ENCODE peak calls at places on chromosomes 4 and X, in four cellular contexts. One of them, this sample, is unnamed.

GRCh38 chrX:119708936-119709335 is 16.0 kb upstream of the SEPTIN6 start:
- DNase-seq in AG08396: no peak
- DNase-seq in stimulated activated naive B cell treated with anti-CD40 and anti-IgM and Interleukin-4, amounts not matched to agents 10 μg/mL and 1 μg/mL and 100 μg/mL, for 72 hours: no peak
- DNase-seq in NCI-H1105 treated with DMSO at 0.1 percent for 48 hours: no peak
- DNase-seq in this sample: no peak

GRCh38 chrX:111875881-111876280 is at the start of gene TRPC5OS:
- DNase-seq in AG08396: no peak
- DNase-seq in stimulated activated naive B cell treated with anti-CD40 and anti-IgM and Interleukin-4, amounts not matched to agents 10 μg/mL and 1 μg/mL and 100 μg/mL, for 72 hours: no peak
- DNase-seq in NCI-H1105 treated with DMSO at 0.1 percent for 48 hours: no peak
- DNase-seq in this sample: no peak

GRCh38 chrX:7574325-7574724 is 268.6 kb upstream of the VCX start:
- DNase-seq in AG08396: no peak
- DNase-seq in stimulated activated naive B cell treated with anti-CD40 and anti-IgM and Interleukin-4, amounts not matched to agents 10 μg/mL and 1 μg/mL and 100 μg/mL, for 72 hours: no peak
- DNase-seq in NCI-H1105 treated with DMSO at 0.1 percent for 48 hours: no peak
- DNase-seq in this sample: no peak

GRCh38 chrX:24515447-24515846 is 50.4 kb downstream of the PDK3 start:
- DNase-seq in AG08396: no peak
- DNase-seq in stimulated activated naive B cell treated with anti-CD40 and anti-IgM and Interleukin-4, amounts not matched to agents 10 μg/mL and 1 μg/mL and 100 μg/mL, for 72 hours: no peak
- DNase-seq in NCI-H1105 treated with DMSO at 0.1 percent for 48 hours: peak; percentile 25
- DNase-seq in this sample: no peak

GRCh38 chrX:20438871-20439526 is 172.3 kb upstream of the RPS6KA3 start:
- DNase-seq in AG08396: no peak
- DNase-seq in stimulated activated naive B cell treated with anti-CD40 and anti-IgM and Interleukin-4, amounts not matched to agents 10 μg/mL and 1 μg/mL and 100 μg/mL, for 72 hours: no peak
- DNase-seq in NCI-H1105 treated with DMSO at 0.1 percent for 48 hours: no peak
- DNase-seq in this sample: no peak

GRCh38 chr4:187606581-187606980 is 389.0 kb upstream of the ZFP42 start:
- DNase-seq in AG08396: peak; percentile 65
- DNase-seq in stimulated activated naive B cell treated with anti-CD40 and anti-IgM and Interleukin-4, amounts not matched to agents 10 μg/mL and 1 μg/mL and 100 μg/mL, for 72 hours: no peak
- DNase-seq in NCI-H1105 treated with DMSO at 0.1 percent for 48 hours: peak; percentile 25
- DNase-seq in this sample: peak; percentile 33

GRCh38 chr4:54658321-54659093 is 750 bp downstream of the KIT start:
- DNase-seq in AG08396: peak; percentile 70
- DNase-seq in stimulated activated naive B cell treated with anti-CD40 and anti-IgM and Interleukin-4, amounts not matched to agents 10 μg/mL and 1 μg/mL and 100 μg/mL, for 72 hours: peak; percentile 21
- DNase-seq in NCI-H1105 treated with DMSO at 0.1 percent for 48 hours: peak; percentile 23
- DNase-seq in this sample: peak; percentile 35

GRCh38 chrX:125439194-125439849 is 119.7 kb downstream of the TEX13C start:
- DNase-seq in AG08396: no peak
- DNase-seq in stimulated activated naive B cell treated with anti-CD40 and anti-IgM and Interleukin-4, amounts not matched to agents 10 μg/mL and 1 μg/mL and 100 μg/mL, for 72 hours: no peak
- DNase-seq in NCI-H1105 treated with DMSO at 0.1 percent for 48 hours: no peak
- DNase-seq in this sample: no peak

GRCh38 chr4:118313098-118313497 is 39.7 kb downstream of the PRSS12 start:
- DNase-seq in AG08396: no peak
- DNase-seq in stimulated activated naive B cell treated with anti-CD40 and anti-IgM and Interleukin-4, amounts not matched to agents 10 μg/mL and 1 μg/mL and 100 μg/mL, for 72 hours: no peak
- DNase-seq in NCI-H1105 treated with DMSO at 0.1 percent for 48 hours: no peak
- DNase-seq in this sample: no peak

GRCh38 chr4:127113852-127114362 is 518.9 kb upstream of the INTU start:
- DNase-seq in AG08396: no peak
- DNase-seq in stimulated activated naive B cell treated with anti-CD40 and anti-IgM and Interleukin-4, amounts not matched to agents 10 μg/mL and 1 μg/mL and 100 μg/mL, for 72 hours: no peak
- DNase-seq in NCI-H1105 treated with DMSO at 0.1 percent for 48 hours: no peak
- DNase-seq in this sample: no peak

GRCh38 chrX:112513154-112513553 is 166.6 kb downstream of the LHFPL1 start:
- DNase-seq in AG08396: no peak
- DNase-seq in stimulated activated naive B cell treated with anti-CD40 and anti-IgM and Interleukin-4, amounts not matched to agents 10 μg/mL and 1 μg/mL and 100 μg/mL, for 72 hours: no peak
- DNase-seq in NCI-H1105 treated with DMSO at 0.1 percent for 48 hours: no peak
- DNase-seq in this sample: no peak

GRCh38 chr4:97589481-97590196 is 553.6 kb downstream of the STPG2 start:
- DNase-seq in AG08396: no peak
- DNase-seq in stimulated activated naive B cell treated with anti-CD40 and anti-IgM and Interleukin-4, amounts not matched to agents 10 μg/mL and 1 μg/mL and 100 μg/mL, for 72 hours: no peak
- DNase-seq in NCI-H1105 treated with DMSO at 0.1 percent for 48 hours: no peak
- DNase-seq in this sample: no peak

GRCh38 chrX:30892591-30892990 is 3.5 kb upstream of the TAB3 start:
- DNase-seq in AG08396: no peak
- DNase-seq in stimulated activated naive B cell treated with anti-CD40 and anti-IgM and Interleukin-4, amounts not matched to agents 10 μg/mL and 1 μg/mL and 100 μg/mL, for 72 hours: no peak
- DNase-seq in NCI-H1105 treated with DMSO at 0.1 percent for 48 hours: no peak
- DNase-seq in this sample: no peak

GRCh38 chr4:145075742-145076472 is 22.1 kb downstream of the ANAPC10 start:
- DNase-seq in AG08396: no peak
- DNase-seq in stimulated activated naive B cell treated with anti-CD40 and anti-IgM and Interleukin-4, amounts not matched to agents 10 μg/mL and 1 μg/mL and 100 μg/mL, for 72 hours: no peak
- DNase-seq in NCI-H1105 treated with DMSO at 0.1 percent for 48 hours: no peak
- DNase-seq in this sample: no peak

GRCh38 chr4:109298279-109299010 is 4.0 kb downstream of the COL25A1 start:
- DNase-seq in AG08396: no peak
- DNase-seq in stimulated activated naive B cell treated with anti-CD40 and anti-IgM and Interleukin-4, amounts not matched to agents 10 μg/mL and 1 μg/mL and 100 μg/mL, for 72 hours: no peak
- DNase-seq in NCI-H1105 treated with DMSO at 0.1 percent for 48 hours: peak; percentile 28
- DNase-seq in this sample: no peak

GRCh38 chrX:94121799-94122198 is 447.8 kb downstream of the FAM133A start:
- DNase-seq in AG08396: no peak
- DNase-seq in stimulated activated naive B cell treated with anti-CD40 and anti-IgM and Interleukin-4, amounts not matched to agents 10 μg/mL and 1 μg/mL and 100 μg/mL, for 72 hours: no peak
- DNase-seq in NCI-H1105 treated with DMSO at 0.1 percent for 48 hours: no peak
- DNase-seq in this sample: no peak

GRCh38 chr4:124481123-124481522 is 231.4 kb downstream of the ANKRD50 start:
- DNase-seq in AG08396: no peak
- DNase-seq in stimulated activated naive B cell treated with anti-CD40 and anti-IgM and Interleukin-4, amounts not matched to agents 10 μg/mL and 1 μg/mL and 100 μg/mL, for 72 hours: no peak
- DNase-seq in NCI-H1105 treated with DMSO at 0.1 percent for 48 hours: no peak
- DNase-seq in this sample: no peak

GRCh38 chr4:176383273-176384077 is 63.7 kb downstream of the SPCS3 start:
- DNase-seq in AG08396: peak; percentile 9
- DNase-seq in stimulated activated naive B cell treated with anti-CD40 and anti-IgM and Interleukin-4, amounts not matched to agents 10 μg/mL and 1 μg/mL and 100 μg/mL, for 72 hours: no peak
- DNase-seq in NCI-H1105 treated with DMSO at 0.1 percent for 48 hours: no peak
- DNase-seq in this sample: no peak

GRCh38 chrX:153878285-153878779 is 7.6 kb downstream of the L1CAM start:
- DNase-seq in AG08396: no peak
- DNase-seq in stimulated activated naive B cell treated with anti-CD40 and anti-IgM and Interleukin-4, amounts not matched to agents 10 μg/mL and 1 μg/mL and 100 μg/mL, for 72 hours: no peak
- DNase-seq in NCI-H1105 treated with DMSO at 0.1 percent for 48 hours: no peak
- DNase-seq in this sample: no peak

GRCh38 chrX:136689441-136689840 is 41.5 kb downstream of the CD40LG start:
- DNase-seq in AG08396: no peak
- DNase-seq in stimulated activated naive B cell treated with anti-CD40 and anti-IgM and Interleukin-4, amounts not matched to agents 10 μg/mL and 1 μg/mL and 100 μg/mL, for 72 hours: no peak
- DNase-seq in NCI-H1105 treated with DMSO at 0.1 percent for 48 hours: no peak
- DNase-seq in this sample: no peak

GRCh38 chrX:132918523-132918922 is 39.9 kb downstream of the HS6ST2 start:
- DNase-seq in AG08396: no peak
- DNase-seq in stimulated activated naive B cell treated with anti-CD40 and anti-IgM and Interleukin-4, amounts not matched to agents 10 μg/mL and 1 μg/mL and 100 μg/mL, for 72 hours: no peak
- DNase-seq in NCI-H1105 treated with DMSO at 0.1 percent for 48 hours: no peak
- DNase-seq in this sample: no peak

GRCh38 chrX:54182194-54182863 is 725 bp downstream of the FAM120C start:
- DNase-seq in AG08396: peak; percentile 41
- DNase-seq in stimulated activated naive B cell treated with anti-CD40 and anti-IgM and Interleukin-4, amounts not matched to agents 10 μg/mL and 1 μg/mL and 100 μg/mL, for 72 hours: peak; percentile 46
- DNase-seq in NCI-H1105 treated with DMSO at 0.1 percent for 48 hours: peak; percentile 48
- DNase-seq in this sample: peak; percentile 67

GRCh38 chrX:33277046-33277445 is 65.7 kb upstream of the DMD start:
- DNase-seq in AG08396: no peak
- DNase-seq in stimulated activated naive B cell treated with anti-CD40 and anti-IgM and Interleukin-4, amounts not matched to agents 10 μg/mL and 1 μg/mL and 100 μg/mL, for 72 hours: no peak
- DNase-seq in NCI-H1105 treated with DMSO at 0.1 percent for 48 hours: no peak
- DNase-seq in this sample: no peak

GRCh38 chr4:142645478-142646108 is 200.5 kb downstream of the INPP4B start:
- DNase-seq in AG08396: no peak
- DNase-seq in stimulated activated naive B cell treated with anti-CD40 and anti-IgM and Interleukin-4, amounts not matched to agents 10 μg/mL and 1 μg/mL and 100 μg/mL, for 72 hours: no peak
- DNase-seq in NCI-H1105 treated with DMSO at 0.1 percent for 48 hours: no peak
- DNase-seq in this sample: no peak

GRCh38 chrX:10597871-10598270 is 22.5 kb downstream of the MID1 start:
- DNase-seq in AG08396: no peak
- DNase-seq in stimulated activated naive B cell treated with anti-CD40 and anti-IgM and Interleukin-4, amounts not matched to agents 10 μg/mL and 1 μg/mL and 100 μg/mL, for 72 hours: peak; percentile 11
- DNase-seq in NCI-H1105 treated with DMSO at 0.1 percent for 48 hours: peak; percentile 33
- DNase-seq in this sample: peak; percentile 23

This sample was measured in MG63.